ENCODE peak calls at places on chromosomes 11 and 22, in seven cellular contexts. L is GM20000, E is amniotic stem cell, D is T-helper 9 cell, Z is putamen, W is endothelial cell, O is GM12865. I is an unnamed sample.

GRCh38 chr11:95345651-95346050 is 114.6 kb upstream of the SESN3 start:
- DNase-seq in L (no peak), E (no peak), D (no peak), Z (no peak), W (no peak), O (peak; percentile 50), I (no peak)

GRCh38 chr11:26719289-26719688 is 2.6 kb downstream of the SLC5A12 start:
- DNase-seq in L (no peak), E (no peak), D (no peak), Z (no peak), W (no peak), O (no peak), I (no peak)

GRCh38 chr11:93490996-93491618 is 52.1 kb downstream of the SMCO4 start:
- DNase-seq in L (no peak), E (no peak), D (no peak), Z (no peak), W (no peak), O (no peak), I (peak; percentile 36)

GRCh38 chr22:49685686-49686085 is 142.0 kb downstream of the BRD1 start:
- DNase-seq in L (no peak), E (no peak), D (no peak), Z (no peak), W (no peak), O (no peak), I (no peak)

GRCh38 chr11:27699242-27699925 is 871 bp downstream of the BDNF start:
- DNase-seq in L (no peak), E (no peak), D (no peak), Z (no peak), W (no peak), O (no peak), I (peak; percentile 22)

GRCh38 chr11:38274031-38274430 is 1676.0 kb upstream of the RAG2 start:
- DNase-seq in L (no peak), E (no peak), D (no peak), Z (no peak), W (no peak), O (no peak), I (no peak)

GRCh38 chr22:22403771-22404170 is 104.8 kb downstream of the ZNF280B start:
- DNase-seq in L (no peak), E (no peak), D (no peak), Z (no peak), W (no peak), O (no peak), I (no peak)

GRCh38 chr11:92070026-92070889 is 154.4 kb upstream of the FAT3 start:
- DNase-seq in L (no peak), E (no peak), D (no peak), Z (no peak), W (no peak), O (no peak), I (no peak)

I was measured in thyroid gland.